ENCODE peak calls at places on chromosomes 12 and 14, in four cellular contexts. One of them, this sample, is unnamed.

GRCh38 chr12:32471601-32472001 is 72.2 kb downstream of the FGD4 start:
- DNase-seq in activated naive CD4-positive, alpha-beta T cell treated with Interleukin-2 at 50 U/mL for 16 hours: no peak
- DNase-seq in left kidney: no peak
- DNase-seq in OCI-M1: no peak
- DNase-seq in this sample: no peak

GRCh38 chr12:117188961-117189724 is 1.1 kb downstream of the FBXO21 start:
- DNase-seq in activated naive CD4-positive, alpha-beta T cell treated with Interleukin-2 at 50 U/mL for 16 hours: no peak
- DNase-seq in left kidney: peak
- DNase-seq in OCI-M1: no peak
- DNase-seq in this sample: peak

GRCh38 chr14:89337912-89338311 is 79.1 kb downstream of the FOXN3 start:
- DNase-seq in activated naive CD4-positive, alpha-beta T cell treated with Interleukin-2 at 50 U/mL for 16 hours: no peak
- DNase-seq in left kidney: no peak
- DNase-seq in OCI-M1: no peak
- DNase-seq in this sample: no peak

GRCh38 chr14:96648506-96649326 is 146.5 kb downstream of the PAPOLA start:
- DNase-seq in activated naive CD4-positive, alpha-beta T cell treated with Interleukin-2 at 50 U/mL for 16 hours: no peak
- DNase-seq in left kidney: no peak
- DNase-seq in OCI-M1: no peak
- DNase-seq in this sample: no peak

GRCh38 chr12:15978431-15978950 is 67.4 kb downstream of the DERA start:
- DNase-seq in activated naive CD4-positive, alpha-beta T cell treated with Interleukin-2 at 50 U/mL for 16 hours: no peak
- DNase-seq in left kidney: peak
- DNase-seq in OCI-M1: peak
- DNase-seq in this sample: no peak

GRCh38 chr14:95065411-95065810 is 91.9 kb downstream of the DICER1 start:
- DNase-seq in activated naive CD4-positive, alpha-beta T cell treated with Interleukin-2 at 50 U/mL for 16 hours: no peak
- DNase-seq in left kidney: no peak
- DNase-seq in OCI-M1: no peak
- DNase-seq in this sample: no peak

GRCh38 chr14:49250109-49250508 is 336.1 kb downstream of the RPS29 start:
- DNase-seq in activated naive CD4-positive, alpha-beta T cell treated with Interleukin-2 at 50 U/mL for 16 hours: no peak
- DNase-seq in left kidney: no peak
- DNase-seq in OCI-M1: no peak
- DNase-seq in this sample: no peak

GRCh38 chr12:132482771-132483170 is 7.2 kb upstream of the FBRSL1 start:
- DNase-seq in activated naive CD4-positive, alpha-beta T cell treated with Interleukin-2 at 50 U/mL for 16 hours: no peak
- DNase-seq in left kidney: no peak
- DNase-seq in OCI-M1: no peak
- DNase-seq in this sample: no peak

GRCh38 chr12:50120953-50121352 is 8.9 kb downstream of the COX14 start:
- DNase-seq in activated naive CD4-positive, alpha-beta T cell treated with Interleukin-2 at 50 U/mL for 16 hours: no peak
- DNase-seq in left kidney: no peak
- DNase-seq in OCI-M1: no peak
- DNase-seq in this sample: no peak